ENCODE peak calls at places on chromosome 22, in four cellular contexts. O is GM12878, H is WTC11, N is K562. W is an unnamed sample.

GRCh38 chr22:47175761-47176359 is 413.4 kb downstream of the TBC1D22A start:
- DNase-seq in O (no peak), H (no peak), N (no peak), W (no peak)

GRCh38 chr22:29030618-29031235 is 30.9 kb downstream of the C22orf31 start:
- DNase-seq in O (no peak), H (peak; percentile 71), N (peak; percentile 67), W (peak; percentile 93)

GRCh38 chr22:49203091-49203862 is 624.4 kb downstream of the BRD1 start:
- DNase-seq in O (no peak), H (peak; percentile 10), N (no peak), W (no peak)

GRCh38 chr22:21038405-21038804 is 6.0 kb upstream of the SLC7A4 start:
- DNase-seq in O (no peak), H (no peak), N (no peak), W (no peak)

GRCh38 chr22:41831383-41831782 is 1.5 kb upstream of the SREBF2 start:
- DNase-seq in O (no peak), H (no peak), N (no peak), W (no peak)

GRCh38 chr22:29205598-29206371 is at the start of gene EMID1:
- DNase-seq in O (no peak), H (peak; percentile 58), N (peak; percentile 73), W (no peak)

GRCh38 chr22:25822344-25822743 is 80.4 kb downstream of the MYO18B start:
- DNase-seq in O (no peak), H (no peak), N (no peak), W (no peak)

GRCh38 chr22:19429950-19430889 is 1.3 kb downstream of the HIRA start:
- DNase-seq in O (no peak), H (no peak), N (peak; percentile 88), W (peak; percentile 75)

GRCh38 chr22:26656896-26657851 is at the start of gene MIAT:
- DNase-seq in O (no peak), H (peak; percentile 81), N (peak; percentile 26), W (no peak)

GRCh38 chr22:23305321-23305910 is 125.1 kb downstream of the BCR start:
- DNase-seq in O (no peak), H (no peak), N (no peak), W (no peak)

GRCh38 chr22:36773935-36774334 is 2.0 kb downstream of the IFT27 start:
- DNase-seq in O (no peak), H (no peak), N (no peak), W (no peak)

GRCh38 chr22:29786026-29786425 is 18.9 kb downstream of the UQCR10 start:
- DNase-seq in O (no peak), H (no peak), N (no peak), W (no peak)

GRCh38 chr22:19810381-19811141 is 44.1 kb downstream of the GNB1L start:
- DNase-seq in O (no peak), H (peak; percentile 9), N (no peak), W (no peak)

GRCh38 chr22:35656284-35656752 is 8.1 kb downstream of the APOL6 start:
- DNase-seq in O (no peak), H (no peak), N (no peak), W (no peak)

GRCh38 chr22:33062402-33062801 is 4.2 kb upstream of the SYN3 start:
- DNase-seq in O (no peak), H (no peak), N (no peak), W (no peak)

GRCh38 chr22:37832022-37832857 is 9.1 kb downstream of the GALR3 start:
- DNase-seq in O (no peak), H (no peak), N (no peak), W (peak; percentile 35)

GRCh38 chr22:37069719-37070118 is 18.2 kb downstream of the KCTD17 start:
- DNase-seq in O (no peak), H (no peak), N (no peak), W (no peak)

GRCh38 chr22:36201630-36202312 is at the start of gene APOL4:
- DNase-seq in O (no peak), H (no peak), N (peak; percentile 82), W (no peak)

GRCh38 chr22:47165338-47165931 is 403.0 kb downstream of the TBC1D22A start:
- DNase-seq in O (no peak), H (peak; percentile 8), N (no peak), W (no peak)

GRCh38 chr22:25745341-25746011 is 3.5 kb downstream of the MYO18B start:
- DNase-seq in O (no peak), H (no peak), N (no peak), W (no peak)

GRCh38 chr22:26568207-26568706 is 21.7 kb downstream of the TPST2 start:
- DNase-seq in O (no peak), H (peak; percentile 67), N (no peak), W (no peak)

GRCh38 chr22:33811208-33811607 is 109.1 kb downstream of the LARGE1 start:
- DNase-seq in O (no peak), H (no peak), N (no peak), W (no peak)

GRCh38 chr22:33044059-33044458 is 14.1 kb downstream of the SYN3 start:
- DNase-seq in O (no peak), H (no peak), N (no peak), W (no peak)

GRCh38 chr22:36763576-36763975 is 12.3 kb downstream of the IFT27 start:
- DNase-seq in O (no peak), H (no peak), N (no peak), W (no peak)

GRCh38 chr22:33699176-33699575 is 221.1 kb downstream of the LARGE1 start:
- DNase-seq in O (no peak), H (no peak), N (no peak), W (no peak)

GRCh38 chr22:37148031-37148651 is 1.6 kb downstream of the IL2RB start:
- DNase-seq in O (no peak), H (no peak), N (no peak), W (no peak)

GRCh38 chr22:20118572-20119020 is 1.6 kb upstream of the TRMT2A start:
- DNase-seq in O (no peak), H (no peak), N (peak; percentile 83), W (no peak)

GRCh38 chr22:48845356-48845936 is 982.2 kb downstream of the BRD1 start:
- DNase-seq in O (no peak), H (no peak), N (no peak), W (no peak)

GRCh38 chr22:29022101-29022817 is 39.4 kb downstream of the C22orf31 start:
- DNase-seq in O (peak; percentile 39), H (no peak), N (no peak), W (peak; percentile 71)

GRCh38 chr22:32708835-32709234 is 92.7 kb upstream of the TIMP3 start:
- DNase-seq in O (no peak), H (no peak), N (no peak), W (no peak)

GRCh38 chr22:43847376-43848289 is 14.7 kb downstream of the SULT4A1 start:
- DNase-seq in O (no peak), H (no peak), N (no peak), W (no peak)
- TF ChIP-seq ETV6 in O (no peak), H (no peak), N (no peak), W (no peak)

GRCh38 chr22:46107089-46107664 is 43.1 kb upstream of the PPARA start:
- DNase-seq in O (no peak), H (no peak), N (no peak), W (no peak)
- TF ChIP-seq ETV6 in O (no peak), H (no peak), N (no peak), W (no peak)

GRCh38 chr22:39679652-39680051 is 109.1 kb downstream of the CACNA1I start:
- DNase-seq in O (no peak), H (no peak), N (no peak), W (no peak)
- TF ChIP-seq ETV6 in O (no peak), H (no peak), N (no peak), W (no peak)

GRCh38 chr22:43289976-43290663 is 53.1 kb downstream of the SCUBE1 start:
- DNase-seq in O (no peak), H (no peak), N (no peak), W (no peak)
- TF ChIP-seq ETV6 in O (no peak), H (no peak), N (no peak), W (no peak)

GRCh38 chr22:46071451-46072029 is 78.8 kb upstream of the PPARA start:
- DNase-seq in O (no peak), H (peak; percentile 38), N (no peak), W (no peak)

GRCh38 chr22:46069518-46070214 is 80.7 kb upstream of the PPARA start:
- DNase-seq in O (no peak), H (no peak), N (no peak), W (no peak)

GRCh38 chr22:46068908-46069481 is 81.3 kb upstream of the PPARA start:
- DNase-seq in O (no peak), H (no peak), N (no peak), W (no peak)

GRCh38 chr22:46070722-46071450 is 79.4 kb upstream of the PPARA start:
- DNase-seq in O (no peak), H (peak; percentile 52), N (no peak), W (no peak)

GRCh38 chr22:46070215-46070721 is 80.1 kb upstream of the PPARA start:
- DNase-seq in O (no peak), H (peak; percentile 61), N (no peak), W (peak; percentile 10)
- TF ChIP-seq ETV6 in O (no peak), H (no peak), N (no peak), W (no peak)

GRCh38 chr22:22128440-22128839 is 116.1 kb upstream of the VPREB1 start:
- DNase-seq in O (no peak), H (no peak), N (no peak), W (no peak)
- TF ChIP-seq ETV6 in O (no peak), H (no peak), N (no peak), W (no peak)

GRCh38 chr22:50247748-50248147 is 2.9 kb upstream of the TUBGCP6 start:
- DNase-seq in O (no peak), H (peak; percentile 80), N (peak; percentile 56), W (no peak)
- TF ChIP-seq ETV6 in O (no peak), H (no peak), N (no peak), W (no peak)

DNA sequence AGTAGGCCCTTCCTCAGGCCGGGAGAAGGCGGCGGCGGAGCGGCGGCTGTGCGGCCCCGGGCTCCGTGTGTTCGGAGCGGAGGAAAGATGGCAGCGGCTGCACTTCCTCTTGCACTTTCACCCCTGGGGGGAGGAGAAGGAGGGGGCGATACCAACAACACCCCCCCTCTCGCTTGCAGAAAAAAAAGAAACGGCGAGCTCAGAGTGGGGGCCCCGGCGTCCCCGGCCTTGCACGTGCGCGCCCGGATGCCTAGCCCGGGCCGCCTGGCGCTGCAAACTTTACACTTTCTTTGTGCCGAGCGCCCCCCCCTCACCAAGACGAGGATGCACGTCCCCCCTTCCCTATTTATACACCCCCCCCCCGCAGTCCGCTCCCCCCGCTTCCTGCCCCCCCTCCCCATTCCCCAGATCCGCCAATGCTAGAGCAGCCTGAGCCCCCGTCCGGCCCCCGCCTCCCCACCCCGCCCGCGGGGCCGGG is at the start of gene PATZ1:
- DNase-seq in O (no peak), H (peak; percentile 72), N (peak; percentile 66), W (peak; percentile 91)
- TF ChIP-seq ETV6 in O (no peak), H (no peak), N (no peak), W (peak; percentile 2)

GRCh38 chr22:45785458-45785857 is 113.8 kb downstream of the ATXN10 start:
- DNase-seq in O (no peak), H (no peak), N (no peak), W (peak; percentile 28)
- TF ChIP-seq ETV6 in O (no peak), H (no peak), N (no peak), W (no peak)

GRCh38 chr22:24392218-24392931 is 35.0 kb upstream of the ADORA2A start:
- DNase-seq in O (no peak), H (no peak), N (no peak), W (no peak)
- TF ChIP-seq ETV6 in O (no peak), H (no peak), N (no peak), W (no peak)

W was measured in HepG2.